ENCODE peak calls at places on chromosomes 12 and 14, in seven cellular contexts. R, W, P, N, O, G and X are unnamed samples.

GRCh38 chr14:105980224-105980623 is 453.8 kb downstream of the TMEM121 start:
- DNase-seq in N (no peak), G (peak; percentile 4), O (no peak), W (no peak), R (no peak), P (no peak), X (no peak)

GRCh38 chr14:101708853-101709532 is 52.5 kb upstream of the PPP2R5C start:
- DNase-seq in O (no peak), W (no peak), N (no peak), R (no peak), P (no peak), G (no peak), X (no peak)

GRCh38 chr14:91453744-91454143 is 36.1 kb upstream of the CCDC88C start:
- DNase-seq in O (no peak), W (no peak), P (no peak), G (no peak), N (no peak), R (no peak), X (no peak)

GRCh38 chr14:78153069-78153351 is 17.2 kb upstream of the NRXN3 start:
- DNase-seq in W (peak; percentile 0), R (no peak), G (peak; percentile 9), O (peak; percentile 40), P (no peak), N (no peak), X (no peak)

GRCh38 chr12:106841471-106842302 is 67.2 kb downstream of the RIC8B start:
- DNase-seq in P (no peak), W (peak; percentile 45), R (no peak), O (peak; percentile 27), N (peak; percentile 8), G (peak; percentile 69), X (peak; percentile 49)

GRCh38 chr12:103734847-103735246 is 106.2 kb downstream of the NT5DC3 start:
- DNase-seq in G (no peak), O (no peak), R (no peak), N (no peak), P (no peak), W (no peak), X (no peak)

GRCh38 chr12:92827836-92828431 is 101.2 kb downstream of the EEA1 start:
- DNase-seq in N (no peak), W (peak; percentile 49), P (no peak), O (peak; percentile 7), G (peak; percentile 70), R (no peak), X (peak; percentile 58)

GRCh38 chr14:56120091-56120632 is 2.0 kb downstream of the PELI2 start:
- DNase-seq in O (no peak), N (no peak), W (peak; percentile 46), G (peak; percentile 63), R (no peak), P (no peak), X (peak; percentile 33)

GRCh38 chr12:93128332-93128707 is 199.2 kb upstream of the EEA1 start:
- DNase-seq in N (no peak), G (no peak), O (no peak), W (no peak), R (no peak), P (peak; percentile 14), X (no peak)

GRCh38 chr12:93322784-93323183 is 54.9 kb upstream of the NUDT4 start:
- DNase-seq in R (no peak), O (peak; percentile 57), W (peak; percentile 68), N (no peak), P (no peak), G (peak; percentile 64), X (no peak)

GRCh38 chr12:84738481-84738972 is 174.1 kb downstream of the SLC6A15 start:
- DNase-seq in W (peak; percentile 43), R (peak; percentile 23), P (no peak), N (no peak), O (peak; percentile 80), G (peak; percentile 77), X (no peak)

GRCh38 chr12:47190271-47190750 is 110.6 kb upstream of the AMIGO2 start:
- DNase-seq in W (peak; percentile 74), R (peak; percentile 26), G (peak; percentile 25), P (no peak), O (peak; percentile 78), N (no peak), X (no peak)

GRCh38 chr12:109500406-109501185 is 23.2 kb downstream of the UBE3B start:
- DNase-seq in P (no peak), N (no peak), O (no peak), R (no peak), G (no peak), W (no peak), X (no peak)

GRCh38 chr14:104442611-104443390 is 136.8 kb upstream of the C14orf180 start:
- DNase-seq in N (no peak), W (no peak), O (no peak), G (no peak), R (no peak), P (no peak), X (peak; percentile 19)

DNA sequence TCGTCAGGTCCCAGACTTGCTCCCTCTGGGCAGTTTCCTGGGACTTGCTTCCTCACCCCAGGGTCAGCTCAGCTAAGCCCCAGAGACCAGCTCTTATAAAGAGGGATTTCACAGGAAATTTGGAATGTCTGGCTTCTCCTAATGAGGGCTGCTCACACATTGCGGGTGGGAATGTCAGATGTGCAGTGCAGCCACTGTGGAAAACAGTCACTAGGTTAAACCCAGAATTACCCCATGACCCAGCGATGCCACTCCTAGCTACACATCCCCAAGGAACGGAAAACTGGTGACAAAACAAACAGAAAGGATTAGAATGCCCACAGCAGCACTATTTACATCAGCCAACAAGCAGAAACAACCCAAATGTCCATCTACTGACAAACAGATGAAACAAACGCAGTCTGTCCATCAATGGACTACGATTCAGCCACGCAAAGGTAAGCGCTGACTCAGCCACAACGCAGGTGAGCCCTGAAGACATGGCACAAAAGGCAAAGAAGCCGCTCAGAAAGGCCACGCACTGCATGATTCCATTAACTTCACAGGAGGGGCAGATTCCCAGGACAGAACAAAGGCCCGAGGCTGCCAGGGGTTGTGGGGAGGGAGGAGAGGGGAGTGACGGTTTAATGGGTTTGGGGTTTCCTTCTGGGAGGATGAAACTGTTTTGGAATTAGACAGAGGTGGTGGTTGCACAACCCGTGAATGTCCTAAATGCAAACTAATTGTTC is 63.0 kb downstream of the NCOR2 start:
- DNase-seq in P (no peak), N (no peak), R (no peak), W (no peak), O (no peak), G (no peak), X (no peak)
- H3K27ac ChIP-seq in P (peak overlapping the region; percentile 100), N (no peak overlapping the region), R (no peak overlapping the region), W (no peak overlapping the region), O (no peak overlapping the region), G (no peak overlapping the region), X (no peak overlapping the region)

GRCh38 chr12:100521958-100522357 is 48.3 kb downstream of the NR1H4 start:
- DNase-seq in G (no peak), N (no peak), R (no peak), W (no peak), P (no peak), O (no peak), X (no peak)
- H3K9me3 ChIP-seq in G (no peaks in the 10 kb centered on the region), N (no peaks in the 10 kb centered on the region), R (no peaks in the 10 kb centered on the region), W (no peaks in the 10 kb centered on the region), P (peaks cover 7% of the 10 kb centered on the region), O (no peaks in the 10 kb centered on the region), X (no peaks in the 10 kb centered on the region)

GRCh38 chr12:96378319-96378718 is 21.9 kb downstream of the CDK17 start:
- DNase-seq in W (no peak), R (no peak), G (no peak), N (no peak), P (no peak), O (no peak), X (no peak)

GRCh38 chr12:96375173-96375572 is 25.1 kb downstream of the CDK17 start:
- DNase-seq in O (no peak), P (no peak), R (no peak), N (no peak), G (no peak), W (no peak), X (no peak)

GRCh38 chr12:96376865-96377264 is 23.4 kb downstream of the CDK17 start:
- DNase-seq in W (no peak), P (no peak), G (no peak), R (no peak), O (no peak), N (no peak), X (no peak)

GRCh38 chr12:96371787-96372699 is 28.2 kb downstream of the CDK17 start:
- DNase-seq in P (no peak), W (no peak), O (no peak), R (no peak), N (no peak), G (peak; percentile 29), X (no peak)

GRCh38 chr12:96375841-96376249 is 24.4 kb downstream of the CDK17 start:
- DNase-seq in G (no peak), P (no peak), R (no peak), W (no peak), O (no peak), N (no peak), X (no peak)
- H3K27ac ChIP-seq in G (no peak overlapping the region), P (peak overlapping the region; percentile 73), R (no peak overlapping the region), W (no peak overlapping the region), O (no peak overlapping the region), N (no peak overlapping the region), X (peak overlapping the region; percentile 72)

GRCh38 chr12:132335179-132335756 is 5.9 kb upstream of the GALNT9 start:
- DNase-seq in W (no peak), O (no peak), R (no peak), G (no peak), N (no peak), P (no peak), X (no peak)

GRCh38 chr12:132338781-132339180 is 9.4 kb upstream of the GALNT9 start:
- DNase-seq in O (no peak), P (no peak), N (no peak), W (no peak), G (no peak), R (no peak), X (no peak)

GRCh38 chr12:132338311-132338710 is 8.9 kb upstream of the GALNT9 start:
- DNase-seq in N (no peak), O (no peak), G (no peak), P (no peak), R (no peak), W (no peak), X (no peak)

GRCh38 chr12:132337557-132337956 is 8.2 kb upstream of the GALNT9 start:
- DNase-seq in R (no peak), G (no peak), W (peak; percentile 2), P (no peak), N (no peak), O (no peak), X (no peak)

DNA sequence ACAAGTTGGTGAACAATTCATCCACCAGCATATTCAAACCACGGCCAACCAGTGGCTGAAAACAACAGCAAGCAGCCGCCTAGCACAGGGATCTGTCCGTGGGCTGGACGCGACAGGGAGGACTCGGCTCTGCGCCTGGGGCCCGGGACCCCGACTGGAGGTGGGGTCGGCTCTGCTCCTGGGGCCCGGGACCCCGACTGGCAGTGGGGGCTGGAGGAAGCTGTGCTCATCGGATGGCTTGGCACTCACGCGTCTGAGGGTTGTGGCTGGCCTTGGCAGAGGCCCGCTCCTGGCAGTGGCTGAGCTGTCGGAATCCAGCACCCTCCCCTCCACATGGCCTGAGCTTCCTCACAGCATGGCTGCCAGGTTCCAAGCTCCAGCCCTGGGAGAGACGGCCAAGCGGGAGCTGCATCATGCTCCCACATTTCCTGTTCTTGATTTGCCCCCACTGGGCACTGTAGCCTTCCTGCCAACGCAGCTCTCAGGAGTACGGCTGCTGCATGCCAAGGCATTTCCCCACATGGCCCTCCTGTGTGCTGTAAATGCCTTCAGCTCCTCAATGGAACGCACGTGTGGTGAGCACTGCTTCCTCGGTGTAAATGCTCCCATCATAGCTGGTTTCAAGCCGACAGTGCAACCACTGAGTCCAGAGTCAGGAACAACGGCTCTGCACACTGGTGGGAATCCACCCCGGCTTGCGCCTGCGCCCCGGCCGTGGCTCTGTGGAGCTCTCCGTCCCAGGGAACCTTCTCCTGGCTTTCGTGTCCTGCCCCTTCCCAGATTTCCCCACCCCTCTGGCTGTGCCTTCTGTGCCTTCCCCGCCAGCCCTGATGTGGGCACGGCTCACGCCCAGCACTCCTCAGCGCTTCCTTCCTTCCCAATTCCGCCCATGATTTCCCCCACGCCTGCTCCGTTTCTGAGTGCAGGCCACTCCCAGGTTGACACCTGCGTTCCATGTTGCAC is 7.3 kb upstream of the GALNT9 start:
- DNase-seq in R (no peak), W (no peak), N (no peak), O (no peak), G (no peak), P (no peak), X (no peak)
- H3K9me3 ChIP-seq in R (peaks cover 85% of the 10 kb centered on the region), W (peaks cover 45% of the 10 kb centered on the region), N (no peaks in the 10 kb centered on the region), O (peaks cover 7% of the 10 kb centered on the region), G (no peaks in the 10 kb centered on the region), P (no peaks in the 10 kb centered on the region), X (no peaks in the 10 kb centered on the region)